ENCODE peak calls at places on chromosome 6, in five cellular contexts. H, M, E, V and Q are unnamed samples.

GRCh38 chr6:71460933-71461332 is 172.3 kb downstream of the OGFRL1 start:
- DNase-seq in H (peak), M (no peak), E (no peak), V (no peak), Q (no peak)

GRCh38 chr6:138468320-138469015 is 30.8 kb downstream of the NHSL1 start:
- DNase-seq in H (peak), M (no peak), E (peak), V (no peak), Q (no peak)

GRCh38 chr6:130513770-130514169 is 148.0 kb downstream of the TMEM200A start:
- DNase-seq in H (peak), M (no peak), E (no peak), V (no peak), Q (no peak)

GRCh38 chr6:105763866-105764265 is 322.3 kb upstream of the PRDM1 start:
- DNase-seq in H (no peak), M (no peak), E (no peak), V (no peak), Q (no peak)

GRCh38 chr6:157337766-157338165 is 14.4 kb upstream of the TMEM242 start:
- DNase-seq in H (no peak), M (no peak), E (no peak), V (no peak), Q (no peak)

GRCh38 chr6:54868556-54868955 is 22.0 kb downstream of the FAM83B start:
- DNase-seq in H (no peak), M (no peak), E (no peak), V (no peak), Q (no peak)

GRCh38 chr6:5941188-5941587 is 65.5 kb downstream of the NRN1 start:
- DNase-seq in H (no peak), M (no peak), E (no peak), V (no peak), Q (no peak)

GRCh38 chr6:161694995-161695394 is 421.1 kb upstream of the AGPAT4 start:
- DNase-seq in H (peak), M (peak), E (peak), V (no peak), Q (no peak)

GRCh38 chr6:1463275-1463674 is 73.9 kb downstream of the FOXF2 start:
- DNase-seq in H (no peak), M (peak), E (no peak), V (no peak), Q (no peak)

GRCh38 chr6:140485740-140486467 is 1111.5 kb upstream of the CITED2 start:
- DNase-seq in H (peak), M (no peak), E (peak), V (no peak), Q (no peak)

GRCh38 chr6:2791124-2792050 is 26.2 kb downstream of the WRNIP1 start:
- DNase-seq in H (peak), M (peak), E (peak), V (no peak), Q (peak)

GRCh38 chr6:135853227-135853626 is 1.7 kb downstream of the PDE7B start:
- DNase-seq in H (no peak), M (no peak), E (no peak), V (no peak), Q (no peak)

GRCh38 chr6:111663692-111664564 is 58.2 kb upstream of the TRAF3IP2 start:
- DNase-seq in H (peak), M (peak), E (peak), V (peak), Q (peak)

GRCh38 chr6:144417686-144418085 is 132.6 kb downstream of the UTRN start:
- DNase-seq in H (no peak), M (no peak), E (no peak), V (no peak), Q (no peak)

GRCh38 chr6:37517411-37517812 is 17.7 kb upstream of the CCDC167 start:
- DNase-seq in H (no peak), M (no peak), E (no peak), V (no peak), Q (no peak)

GRCh38 chr6:11328613-11329247 is 96.3 kb upstream of the NEDD9 start:
- DNase-seq in H (peak), M (no peak), E (peak), V (no peak), Q (no peak)

GRCh38 chr6:139364302-139364981 is 10.0 kb downstream of the CITED2 start:
- DNase-seq in H (peak), M (no peak), E (peak), V (no peak), Q (peak)

GRCh38 chr6:90468080-90468479 is 118.8 kb downstream of the MAP3K7 start:
- DNase-seq in H (peak), M (no peak), E (peak), V (no peak), Q (no peak)

GRCh38 chr6:89258912-89259311 is 41.8 kb upstream of the GABRR1 start:
- DNase-seq in H (no peak), M (no peak), E (no peak), V (no peak), Q (no peak)

GRCh38 chr6:106903299-106903698 is 71.2 kb downstream of the CD24 start:
- DNase-seq in H (no peak), M (no peak), E (no peak), V (no peak), Q (no peak)

GRCh38 chr6:155014715-155015300 is 19.7 kb downstream of the TIAM2 start:
- DNase-seq in H (peak), M (no peak), E (peak), V (no peak), Q (no peak)

GRCh38 chr6:47595785-47596184 is 102.6 kb upstream of the ADGRF4 start:
- DNase-seq in H (no peak), M (no peak), E (peak), V (no peak), Q (no peak)

GRCh38 chr6:117668736-117669135 is 6.5 kb upstream of the NUS1 start:
- DNase-seq in H (no peak), M (no peak), E (no peak), V (no peak), Q (no peak)

GRCh38 chr6:110394409-110394808 is 21.0 kb downstream of the DDO start:
- DNase-seq in H (no peak), M (no peak), E (no peak), V (no peak), Q (no peak)

GRCh38 chr6:1390071-1390804 is 862 bp downstream of the FOXF2 start:
- DNase-seq in H (peak), M (peak), E (peak), V (peak), Q (peak)

GRCh38 chr6:139109558-139109957 is 25.3 kb upstream of the HECA start:
- DNase-seq in H (peak), M (peak), E (peak), V (peak), Q (no peak)

GRCh38 chr6:4447646-4448315 is 312.4 kb upstream of the ECI2 start:
- DNase-seq in H (no peak), M (no peak), E (peak), V (no peak), Q (no peak)

GRCh38 chr6:4449409-4449808 is 314.0 kb upstream of the ECI2 start:
- DNase-seq in H (no peak), M (no peak), E (peak), V (no peak), Q (no peak)

GRCh38 chr6:4451718-4452117 is 316.3 kb upstream of the ECI2 start:
- DNase-seq in H (no peak), M (no peak), E (no peak), V (no peak), Q (no peak)

GRCh38 chr6:4450237-4450636 is 314.9 kb upstream of the ECI2 start:
- DNase-seq in H (no peak), M (no peak), E (no peak), V (no peak), Q (no peak)

DNA sequence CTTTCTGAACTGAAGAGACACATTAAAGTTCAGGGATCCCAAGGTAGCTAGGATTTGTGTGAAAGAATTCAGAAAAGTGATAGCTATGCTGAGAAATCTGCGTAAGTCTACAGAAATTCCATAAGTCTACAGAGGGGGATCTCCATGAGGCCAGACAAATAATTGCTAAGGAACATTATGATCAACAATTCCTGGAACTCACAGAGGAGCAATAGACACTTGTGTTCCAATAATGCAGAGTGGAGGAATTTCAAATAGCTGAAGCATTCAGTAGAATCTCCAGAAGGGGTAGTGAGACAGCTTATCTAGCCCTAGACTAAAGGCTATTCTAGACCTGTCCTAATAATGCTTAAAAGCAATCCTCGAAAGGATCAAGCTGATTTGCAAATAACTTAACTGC is 315.7 kb upstream of the ECI2 start:
- DNase-seq in H (no peak), M (no peak), E (peak), V (no peak), Q (no peak)
- H2BK12ac ChIP-seq in H (no peak), M (no peak), E (no peak), V (no peak), Q (no peak)

GRCh38 chr6:74249658-74250057 is 553.7 kb downstream of the CD109 start:
- DNase-seq in H (peak), M (no peak), E (no peak), V (no peak), Q (no peak)
- H4K8ac ChIP-seq in H (no peak), M (no peak), E (no peak), V (no peak), Q (no peak)

GRCh38 chr6:158604048-158604406 is 40.5 kb downstream of the DYNLT1 start:
- DNase-seq in H (no peak), M (no peak), E (no peak), V (no peak), Q (no peak)

GRCh38 chr6:158599635-158600034 is 39.7 kb downstream of the TMEM181 start:
- DNase-seq in H (no peak), M (no peak), E (peak), V (no peak), Q (no peak)

GRCh38 chr6:158605266-158605878 is 39.2 kb downstream of the DYNLT1 start:
- DNase-seq in H (peak), M (peak), E (peak), V (peak), Q (peak)

GRCh38 chr6:158606935-158607334 is 37.6 kb downstream of the DYNLT1 start:
- DNase-seq in H (no peak), M (no peak), E (no peak), V (no peak), Q (no peak)

GRCh38 chr6:158603261-158604047 is 41.1 kb downstream of the DYNLT1 start:
- DNase-seq in H (no peak), M (no peak), E (no peak), V (no peak), Q (no peak)
- H2AFZ ChIP-seq in H (no peak), M (no peak), E (no peak), V (no peak), Q (no peak)

GRCh38 chr6:163580311-163581030 is 166.0 kb downstream of the QKI start:
- DNase-seq in H (no peak), M (no peak), E (no peak), V (no peak), Q (no peak)

GRCh38 chr6:163585932-163586437 is 171.5 kb downstream of the QKI start:
- DNase-seq in H (peak), M (no peak), E (peak), V (no peak), Q (no peak)

GRCh38 chr6:163586888-163587287 is 172.4 kb downstream of the QKI start:
- DNase-seq in H (no peak), M (no peak), E (no peak), V (no peak), Q (no peak)

GRCh38 chr6:163579880-163580295 is 165.4 kb downstream of the QKI start:
- DNase-seq in H (no peak), M (no peak), E (peak), V (no peak), Q (no peak)

DNA sequence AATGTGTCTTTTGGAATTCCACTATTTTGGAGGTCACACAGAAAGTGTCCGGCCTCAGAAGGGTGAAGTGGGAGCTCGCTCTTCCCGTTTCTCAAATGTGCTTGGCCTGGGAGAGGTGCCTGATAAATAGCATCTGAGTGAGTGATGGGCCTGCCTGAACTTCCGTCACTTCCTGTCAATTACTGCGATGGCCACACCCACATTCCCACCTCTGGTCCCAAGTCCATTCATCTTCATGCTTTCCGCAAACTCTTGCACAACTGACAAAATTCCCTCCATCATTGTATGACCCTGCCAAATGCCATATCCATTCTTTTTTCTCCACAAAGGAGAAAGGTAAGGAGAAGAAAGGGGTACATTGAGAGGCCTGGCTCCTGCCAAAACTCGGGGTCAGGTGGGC is 169.0 kb downstream of the QKI start:
- DNase-seq in H (no peak), M (no peak), E (peak), V (no peak), Q (no peak)
- H2BK12ac ChIP-seq in H (no peak), M (no peak), E (no peak), V (no peak), Q (no peak)

GRCh38 chr6:134415681-134416080 is 97.8 kb upstream of the SGK1 start:
- DNase-seq in H (no peak), M (no peak), E (no peak), V (no peak), Q (no peak)
- H4K8ac ChIP-seq in H (no peak), M (no peak), E (no peak), V (no peak), Q (no peak)

DNA sequence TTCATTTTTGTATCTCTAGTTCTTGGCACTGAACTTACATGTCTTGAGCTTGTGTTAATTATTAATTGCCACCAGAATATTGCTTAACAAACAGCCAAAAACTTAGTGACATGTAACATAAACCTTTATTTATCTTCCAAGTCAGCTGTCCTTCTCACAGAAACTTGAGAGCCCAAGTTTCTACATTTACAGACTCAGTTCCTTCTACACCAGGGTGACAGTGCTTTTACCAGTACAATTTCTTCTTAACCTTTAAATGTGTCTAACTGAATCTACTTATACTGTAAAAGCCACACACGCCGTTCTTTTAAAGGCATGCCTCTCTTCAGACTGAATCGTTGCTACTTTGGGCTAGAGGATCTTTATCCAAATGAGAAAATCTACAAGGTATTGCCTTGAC is 539.2 kb downstream of the GRIK2 start:
- DNase-seq in H (no peak), M (no peak), E (no peak), V (no peak), Q (no peak)
- H2AFZ ChIP-seq in H (no peak), M (no peak), E (no peak), V (no peak), Q (no peak)

DNA sequence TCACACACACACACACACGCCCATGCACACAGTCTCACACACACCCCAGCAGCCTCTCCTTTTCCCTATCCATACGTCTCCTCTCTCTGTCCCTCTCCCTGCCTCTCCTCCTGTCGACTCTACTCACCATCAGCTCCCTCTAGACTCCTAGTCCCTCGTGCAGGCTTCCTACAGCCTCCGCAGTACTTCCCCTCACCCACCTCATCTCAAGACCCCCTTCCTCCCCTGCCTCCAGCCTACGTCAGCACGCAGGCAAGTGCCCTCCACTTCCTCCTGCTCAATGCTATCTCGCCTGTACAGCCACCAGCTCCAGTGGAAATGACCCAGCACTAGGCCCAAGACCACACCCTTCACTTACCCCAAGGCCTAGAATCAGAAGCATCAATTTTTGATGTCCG is 834 bp upstream of the TREML2 start:
- DNase-seq in H (no peak), M (no peak), E (no peak), V (peak), Q (no peak)
- H2BK12ac ChIP-seq in H (no peak), M (no peak), E (no peak), V (peak), Q (no peak)

GRCh38 chr6:30690403-30691207 is at the start of gene NRM:
- DNase-seq in H (peak), M (peak), E (peak), V (peak), Q (peak)
- H4K8ac ChIP-seq in H (peak), M (no peak), E (peak), V (peak), Q (no peak)

DNA sequence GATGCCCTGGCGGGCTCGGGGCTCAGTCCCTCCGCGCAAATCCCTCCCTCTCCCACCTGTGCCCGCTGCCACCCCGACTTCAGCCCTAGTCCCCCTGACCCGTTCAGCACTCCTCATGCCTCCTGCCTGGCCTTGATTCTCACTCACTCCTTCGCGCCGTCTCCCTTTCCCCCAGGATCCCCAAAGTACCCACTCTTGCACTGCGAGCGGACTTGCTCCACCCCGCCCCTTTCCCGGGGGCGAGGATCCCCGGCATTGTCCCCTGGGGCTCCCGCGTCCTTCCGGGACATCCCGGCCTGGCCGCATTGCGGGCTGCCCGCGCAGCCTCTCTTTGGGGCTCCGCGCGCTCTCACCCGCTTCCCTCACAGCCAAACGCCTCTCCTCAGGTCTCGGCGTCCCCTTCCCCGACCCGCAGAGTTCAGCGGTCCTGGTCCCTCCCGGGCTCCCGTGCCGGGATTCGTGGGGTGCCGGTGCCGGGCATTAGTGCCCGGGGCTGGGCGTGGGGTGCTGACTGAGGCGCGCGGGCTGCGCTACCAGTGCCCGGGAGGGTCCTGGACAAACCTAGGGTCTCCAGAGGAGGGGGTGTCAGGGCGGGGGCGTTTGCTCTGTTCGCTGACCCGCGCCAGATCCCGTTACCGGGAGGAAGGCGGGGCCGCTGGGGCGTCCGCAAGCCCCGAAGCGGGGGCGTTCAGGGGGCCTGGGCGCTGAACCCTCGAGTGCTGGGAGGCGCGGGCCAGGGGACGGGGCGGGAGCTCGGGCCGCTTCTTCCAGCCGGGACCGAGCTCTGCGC is 45.6 kb upstream of the SUPT3H start:
- DNase-seq in H (peak), M (peak), E (no peak), V (peak), Q (peak)
- H2AFZ ChIP-seq in H (peak), M (no peak), E (peak), V (peak), Q (peak)

DNA sequence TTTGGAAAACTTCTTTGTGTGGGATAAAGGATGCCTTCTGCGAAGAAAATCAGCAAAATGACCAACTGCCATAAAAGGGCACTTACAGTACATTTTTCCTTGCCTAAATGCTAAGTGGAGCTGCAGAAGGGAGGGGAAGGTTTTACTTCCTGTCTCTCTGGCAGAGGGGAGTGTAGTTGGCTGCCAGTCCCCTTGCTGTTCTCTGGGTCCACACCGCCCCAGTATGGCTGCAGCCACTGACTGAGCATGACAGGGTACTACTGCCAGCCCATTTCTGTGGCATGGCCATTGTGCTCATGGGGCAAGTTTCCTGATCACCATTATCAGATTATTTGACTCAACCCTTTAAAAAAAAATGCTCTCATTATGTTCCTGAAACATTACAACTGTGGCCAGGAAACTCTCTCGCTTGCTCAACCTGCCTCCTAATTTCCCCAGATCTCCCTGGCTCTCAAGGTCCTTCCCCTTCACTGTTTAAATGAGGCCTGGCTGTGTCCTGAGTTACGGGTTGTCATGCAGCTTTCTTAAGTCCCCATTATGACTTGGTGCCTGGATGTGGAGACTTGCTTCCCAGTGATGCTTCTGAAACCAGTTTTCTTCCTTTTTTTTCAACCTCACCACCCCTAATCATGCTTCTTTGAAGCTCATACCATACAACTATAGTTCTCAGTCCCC is 34.5 kb upstream of the FAM184A start:
- DNase-seq in H (no peak), M (peak), E (no peak), V (no peak), Q (no peak)
- H2BK12ac ChIP-seq in H (no peak), M (no peak), E (peak), V (peak), Q (no peak)